ENCODE peak calls at places on chromosomes 3 and 15, in eight cellular contexts. C is activated CD8-positive, alpha-beta memory T cell treated with anti-CD3 and anti-CD28 coated beads, Interleukin-2, amount 10 ng/mL, durations not matched to agents 7 days and 5 days; N is K562; M is activated CD8-positive, alpha-beta T cell treated with anti-CD3 and anti-CD28 coated beads for 36 hours; Y is effector memory CD8-positive, alpha-beta T cell; G is activated T-cell treated with anti-CD3 and anti-CD28 coated beads, Interleukin-2, amount 50 U/mL, for 72 hours; I is SK-N-SH treated with all-trans-retinoic acid at 6 μM for 48 hours; K is right cardiac atrium. X is an unnamed sample.

GRCh38 chr3:41462103-41462691 is 262.9 kb downstream of the CTNNB1 start:
- ATAC-seq in C (no peak), Y (no peak), N (no peak), K (no peak), I (peak), G (no peak), M (no peak), X (no peak)

GRCh38 chr15:95292790-95293450 is 1037.6 kb upstream of the NR2F2 start:
- ATAC-seq in K (no peak), M (no peak), G (no peak), N (no peak), C (no peak), I (no peak), Y (no peak), X (peak)

GRCh38 chr3:135966349-135966695 is 794 bp downstream of the PPP2R3A start:
- ATAC-seq in G (peak), M (peak), C (no peak), Y (no peak), K (peak), I (peak), N (peak), X (no peak)

GRCh38 chr3:43340403-43340802 is 54.1 kb downstream of the SNRK start:
- ATAC-seq in Y (no peak), K (no peak), I (no peak), C (no peak), G (no peak), N (no peak), M (no peak), X (no peak)

GRCh38 chr3:65356331-65357286 is 668.8 kb upstream of the ADAMTS9 start:
- ATAC-seq in N (no peak), C (no peak), I (no peak), Y (no peak), M (no peak), G (no peak), K (peak), X (no peak)

GRCh38 chr3:181930105-181930504 is 218.4 kb downstream of the SOX2 start:
- ATAC-seq in M (no peak), C (no peak), Y (no peak), I (no peak), G (no peak), N (no peak), K (no peak), X (no peak)

GRCh38 chr3:60613769-60614303 is 637.4 kb downstream of the FHIT start:
- ATAC-seq in N (no peak), G (no peak), C (no peak), I (no peak), M (no peak), K (no peak), Y (no peak), X (no peak)

GRCh38 chr3:111538687-111539086 is 3.3 kb upstream of the CD96 start:
- ATAC-seq in I (peak), N (no peak), Y (no peak), K (no peak), C (peak), G (peak), M (peak), X (no peak)

GRCh38 chr15:31364301-31365031 is 37.8 kb downstream of the KLF13 start:
- ATAC-seq in M (no peak), K (no peak), G (no peak), C (no peak), N (peak), Y (no peak), I (no peak), X (peak)

GRCh38 chr3:177561365-177561764 is 364.1 kb upstream of the TBL1XR1 start:
- ATAC-seq in C (no peak), G (no peak), N (no peak), Y (no peak), K (no peak), I (no peak), M (no peak), X (no peak)

GRCh38 chr3:42189746-42190145 is 76.2 kb downstream of the CCK start:
- ATAC-seq in M (no peak), K (no peak), C (no peak), N (no peak), Y (no peak), I (no peak), G (no peak), X (no peak)

GRCh38 chr3:128004661-128005060 is 47.6 kb upstream of the SEC61A1 start:
- ATAC-seq in Y (no peak), C (no peak), I (no peak), N (no peak), K (no peak), G (no peak), M (no peak), X (no peak)

GRCh38 chr3:170966495-170966894 is 58.1 kb upstream of the EIF5A2 start:
- ATAC-seq in K (no peak), Y (no peak), M (no peak), N (no peak), C (no peak), I (no peak), G (no peak), X (no peak)

GRCh38 chr3:12689997-12690711 is 26.2 kb upstream of the RAF1 start:
- ATAC-seq in G (no peak), N (peak), M (no peak), I (no peak), Y (no peak), C (no peak), K (no peak), X (no peak)

GRCh38 chr3:9072667-9073009 is 109.4 kb upstream of the RAD18 start:
- ATAC-seq in M (no peak), Y (no peak), K (peak), I (no peak), C (no peak), N (no peak), G (no peak), X (no peak)

GRCh38 chr3:151199569-151200438 is 3.2 kb downstream of the GPR171 start:
- ATAC-seq in K (no peak), G (peak), M (peak), N (no peak), C (peak), I (no peak), Y (no peak), X (no peak)

GRCh38 chr3:23826382-23827061 is 20.8 kb downstream of the UBE2E1 start:
- ATAC-seq in G (peak), I (peak), Y (no peak), K (peak), M (no peak), N (peak), C (no peak), X (no peak)

GRCh38 chr3:188345223-188345622 is 191.3 kb downstream of the LPP start:
- ATAC-seq in N (no peak), I (peak), C (no peak), M (no peak), G (no peak), Y (no peak), K (no peak), X (peak)

GRCh38 chr15:61299060-61299763 is 70.1 kb upstream of the RORA start:
- ATAC-seq in I (no peak), C (no peak), M (no peak), Y (no peak), N (no peak), G (no peak), K (no peak), X (no peak)

GRCh38 chr3:87691109-87691508 is 367.7 kb downstream of the CGGBP1 start:
- ATAC-seq in G (no peak), C (no peak), Y (no peak), N (no peak), K (no peak), M (no peak), I (no peak), X (no peak)

GRCh38 chr15:44591326-44591725 is 54.4 kb downstream of the EIF3J start:
- ATAC-seq in M (no peak), K (no peak), I (no peak), G (no peak), C (no peak), N (no peak), Y (no peak), X (peak)

GRCh38 chr3:106473576-106474506 is 605.0 kb upstream of the CBLB start:
- ATAC-seq in Y (no peak), N (no peak), M (peak), G (peak), K (no peak), I (no peak), C (peak), X (no peak)

GRCh38 chr3:98445949-98446406 is 17.0 kb upstream of the OR5K1 start:
- ATAC-seq in N (no peak), G (no peak), Y (no peak), I (no peak), C (no peak), K (no peak), M (no peak), X (peak)

GRCh38 chr3:4808637-4809036 is 170.6 kb upstream of the BHLHE40 start:
- ATAC-seq in M (no peak), C (no peak), N (no peak), Y (no peak), G (no peak), K (no peak), I (no peak), X (no peak)

GRCh38 chr3:194577985-194578905 is 55.0 kb downstream of the TMEM44 start:
- ATAC-seq in I (peak), Y (no peak), K (peak), G (peak), N (peak), C (peak), M (peak), X (peak)

GRCh38 chr3:194884649-194885315 is 199.1 kb downstream of the FAM43A start:
- ATAC-seq in K (peak), N (no peak), C (no peak), I (no peak), Y (no peak), G (no peak), M (no peak), X (peak)

GRCh38 chr3:193902557-193903256 is 233.2 kb upstream of the HES1 start:
- ATAC-seq in Y (no peak), I (no peak), G (no peak), N (no peak), M (no peak), C (no peak), K (no peak), X (no peak)

GRCh38 chr3:186487819-186488218 is 56.4 kb downstream of the CRYGS start:
- ATAC-seq in G (no peak), I (no peak), C (no peak), N (no peak), M (no peak), K (no peak), Y (no peak), X (no peak)

GRCh38 chr3:22886394-22886793 is 316.7 kb upstream of the UBE2E2 start:
- ATAC-seq in Y (no peak), M (no peak), C (no peak), K (no peak), N (no peak), G (no peak), I (no peak), X (no peak)

GRCh38 chr3:71693641-71694040 is 31.6 kb downstream of the EIF4E3 start:
- ATAC-seq in K (no peak), I (no peak), M (no peak), N (no peak), G (no peak), C (no peak), Y (no peak), X (no peak)

GRCh38 chr15:35557544-35557943 is 11.6 kb upstream of the DPH6 start:
- ATAC-seq in C (no peak), M (no peak), Y (no peak), K (no peak), G (peak), I (peak), N (peak), X (peak)

GRCh38 chr3:78098367-78098766 is 1058.5 kb downstream of the ROBO2 start:
- ATAC-seq in N (no peak), G (no peak), M (no peak), K (no peak), I (no peak), C (no peak), Y (no peak), X (no peak)

GRCh38 chr3:135103913-135104312 is 308.9 kb downstream of the EPHB1 start:
- ATAC-seq in K (no peak), I (no peak), Y (no peak), N (no peak), G (no peak), M (no peak), C (no peak), X (no peak)